ENCODE peak calls at places on chromosome 10, in ten cellular contexts. M, T, N, C, B, D, O, R, Z and X are unnamed samples.

GRCh38 chr10:96666738-96667137 is 53.6 kb downstream of the PIK3AP1 start:
- DNase-seq in M (no peak), T (no peak), N (no peak), C (no peak), B (no peak), D (no peak), O (no peak), R (no peak), Z (no peak), X (no peak)

GRCh38 chr10:29968556-29968955 is 90.8 kb downstream of the JCAD start:
- DNase-seq in M (no peak), T (no peak), N (no peak), C (no peak), B (no peak), D (no peak), O (no peak), R (no peak), Z (no peak), X (no peak)

GRCh38 chr10:60082341-60083038 is 176.1 kb upstream of the CCDC6 start:
- DNase-seq in M (no peak), T (no peak), N (no peak), C (no peak), B (no peak), D (no peak), O (no peak), R (no peak), Z (no peak), X (peak)

GRCh38 chr10:17880596-17880995 is 71.1 kb upstream of the SLC39A12 start:
- DNase-seq in M (no peak), T (no peak), N (no peak), C (no peak), B (no peak), D (no peak), O (no peak), R (no peak), Z (no peak), X (no peak)

GRCh38 chr10:100469756-100470155 is 6.9 kb downstream of the WNT8B start:
- DNase-seq in M (no peak), T (no peak), N (no peak), C (no peak), B (no peak), D (no peak), O (no peak), R (no peak), Z (no peak), X (no peak)

GRCh38 chr10:77524300-77524711 is 113.3 kb downstream of the KCNMA1 start:
- DNase-seq in M (no peak), T (no peak), N (no peak), C (no peak), B (no peak), D (no peak), O (no peak), R (no peak), Z (peak), X (no peak)

GRCh38 chr10:6269953-6270867 is 67.5 kb downstream of the PFKFB3 start:
- DNase-seq in M (no peak), T (no peak), N (peak), C (peak), B (no peak), D (peak), O (no peak), R (no peak), Z (no peak), X (no peak)

GRCh38 chr10:23824822-23825221 is 384.1 kb upstream of the KIAA1217 start:
- DNase-seq in M (no peak), T (no peak), N (no peak), C (no peak), B (no peak), D (no peak), O (no peak), R (no peak), Z (no peak), X (no peak)

GRCh38 chr10:100653957-100654834 is 91.2 kb upstream of the PAX2 start:
- DNase-seq in M (no peak), T (no peak), N (peak), C (no peak), B (no peak), D (no peak), O (no peak), R (no peak), Z (no peak), X (peak)

DNA sequence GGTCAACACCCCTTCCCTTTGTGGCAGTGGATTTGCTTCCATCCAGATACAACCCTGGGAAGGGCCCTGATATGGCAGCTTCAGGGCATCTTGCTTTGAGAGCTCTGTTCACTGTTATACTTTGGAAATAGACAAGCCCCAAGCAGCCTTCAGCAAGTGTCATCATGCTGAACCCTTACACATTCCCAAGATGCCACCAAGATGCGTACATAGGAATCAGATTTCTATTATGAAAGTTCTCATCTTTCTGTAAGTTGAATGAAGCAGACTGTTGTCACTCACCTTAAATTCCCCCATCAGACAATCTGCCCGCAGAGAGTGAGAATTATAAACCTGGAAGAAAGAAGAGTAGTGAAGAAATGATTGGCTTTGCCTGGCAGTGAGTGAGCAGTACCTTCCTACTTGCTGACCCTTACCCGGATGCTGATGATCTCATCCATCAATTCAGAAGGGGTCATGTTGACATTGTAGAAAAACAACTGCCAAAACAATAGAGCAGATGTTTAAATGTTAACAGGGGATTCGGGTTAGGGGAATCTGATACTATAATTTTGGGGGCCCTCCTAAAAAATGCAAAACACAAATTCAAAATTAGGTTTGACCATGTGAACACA is 78.3 kb downstream of the MYOF start:
- DNase-seq in M (no peak), T (no peak), N (no peak), C (no peak), B (no peak), D (no peak), O (no peak), R (no peak), Z (no peak), X (no peak)
- H3K27ac ChIP-seq in M (peak), T (no peak), N (no peak), C (no peak), B (peak), D (no peak), O (peak), R (no peak), Z (no peak), X (no peak)

DNA sequence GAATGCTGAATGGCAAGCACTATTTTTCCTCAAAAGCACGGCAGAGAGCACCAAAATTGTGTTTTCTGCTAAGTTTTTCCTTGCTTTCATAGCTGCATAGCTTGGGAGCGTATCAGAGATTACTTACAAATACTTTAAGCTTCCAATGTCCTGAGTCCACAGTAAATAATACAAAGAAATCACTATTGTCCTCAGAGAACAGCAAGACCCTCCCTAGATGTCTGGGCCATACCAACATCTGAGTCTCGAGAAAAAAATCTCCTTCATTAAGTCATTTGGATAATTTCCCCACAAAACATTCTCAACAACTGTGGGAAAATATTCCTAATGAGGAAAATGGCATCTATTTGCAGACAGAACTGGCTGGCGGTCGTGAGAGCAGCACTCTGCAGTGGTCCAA is 41.7 kb downstream of the SGMS1 start:
- DNase-seq in M (no peak), T (no peak), N (no peak), C (no peak), B (no peak), D (no peak), O (no peak), R (no peak), Z (no peak), X (no peak)
- H3K27ac ChIP-seq in M (no peak), T (peak), N (no peak), C (no peak), B (no peak), D (no peak), O (peak), R (no peak), Z (no peak), X (peak)

GRCh38 chr10:88347597-88348304 is 235.4 kb downstream of the RNLS start:
- DNase-seq in M (no peak), T (no peak), N (no peak), C (no peak), B (no peak), D (no peak), O (no peak), R (no peak), Z (no peak), X (peak)
- H3K27ac ChIP-seq in M (no peak), T (no peak), N (no peak), C (no peak), B (no peak), D (no peak), O (peak), R (no peak), Z (no peak), X (peak)

GRCh38 chr10:97879241-97879640 is 29.6 kb downstream of the GOLGA7B start:
- DNase-seq in M (no peak), T (no peak), N (no peak), C (no peak), B (no peak), D (no peak), O (no peak), R (no peak), Z (no peak), X (no peak)

GRCh38 chr10:97876387-97876786 is 26.7 kb downstream of the GOLGA7B start:
- DNase-seq in M (no peak), T (no peak), N (no peak), C (no peak), B (no peak), D (no peak), O (no peak), R (no peak), Z (no peak), X (peak)

GRCh38 chr10:97873569-97873968 is 23.9 kb downstream of the GOLGA7B start:
- DNase-seq in M (no peak), T (no peak), N (no peak), C (no peak), B (no peak), D (no peak), O (no peak), R (no peak), Z (no peak), X (no peak)

GRCh38 chr10:97874332-97874731 is 24.7 kb downstream of the GOLGA7B start:
- DNase-seq in M (no peak), T (no peak), N (no peak), C (no peak), B (no peak), D (no peak), O (no peak), R (no peak), Z (no peak), X (no peak)

GRCh38 chr10:97875391-97875790 is 25.7 kb downstream of the GOLGA7B start:
- DNase-seq in M (no peak), T (no peak), N (no peak), C (no peak), B (no peak), D (no peak), O (no peak), R (no peak), Z (no peak), X (no peak)
- H3K27ac ChIP-seq in M (no peak), T (no peak), N (no peak), C (no peak), B (no peak), D (no peak), O (no peak), R (no peak), Z (no peak), X (no peak)

DNA sequence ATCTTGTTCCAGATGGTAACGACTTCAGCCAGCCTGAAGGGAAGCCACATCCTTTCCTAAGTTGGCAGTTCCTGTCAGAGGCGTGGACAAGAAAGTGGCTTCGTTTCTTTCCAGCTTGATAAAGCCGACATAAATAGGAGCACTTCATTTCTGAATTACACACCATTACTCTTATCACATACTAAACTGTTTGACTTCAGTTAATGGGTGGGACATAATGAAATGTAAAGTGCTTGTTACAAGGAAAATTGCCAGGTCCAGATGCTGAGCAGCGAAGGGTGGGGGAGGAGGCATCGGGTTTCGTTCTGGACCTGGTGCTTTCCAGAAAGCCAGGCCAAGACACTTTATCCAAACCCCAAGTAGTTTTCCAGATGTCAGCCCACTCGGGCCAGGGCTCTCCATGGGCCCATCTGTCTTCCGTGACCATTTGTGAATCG is 90.0 kb downstream of the TACC2 start:
- DNase-seq in M (no peak), T (no peak), N (no peak), C (no peak), B (no peak), D (no peak), O (peak), R (no peak), Z (no peak), X (no peak)
- H3K27ac ChIP-seq in M (peak), T (no peak), N (no peak), C (peak), B (peak), D (no peak), O (peak), R (no peak), Z (no peak), X (no peak)